ENCODE peak calls at places on chromosomes 2 and 18, in five cellular contexts. W is progenitor cell of endocrine pancreas; Q is WERI-Rb-1; V is cardiac fibroblast; I is CD4-positive, alpha-beta T cell. B is an unnamed sample.

GRCh38 chr2:40358783-40359182 is 93.1 kb downstream of the SLC8A1 start:
- DNase-seq in Q (no peak), V (no peak), I (no peak), W (no peak), B (no peak)

GRCh38 chr2:229447227-229447626 is 176.1 kb upstream of the PID1 start:
- DNase-seq in V (no peak), I (no peak), W (no peak), Q (no peak), B (no peak)

GRCh38 chr2:238711346-238711745 is 136.5 kb upstream of the TWIST2 start:
- DNase-seq in V (no peak), W (no peak), Q (no peak), I (no peak), B (no peak)

GRCh38 chr2:113036763-113037162 is 15.9 kb downstream of the IL36B start:
- DNase-seq in V (no peak), Q (no peak), I (no peak), W (no peak), B (no peak)

GRCh38 chr2:224666951-224667553 is 49.1 kb downstream of the CCDC195 start:
- DNase-seq in W (no peak), V (no peak), I (no peak), Q (no peak), B (no peak)

GRCh38 chr18:12254137-12254819 is at the start of gene CIDEA:
- DNase-seq in W (peak; percentile 34), V (peak; percentile 17), Q (no peak), I (no peak), B (peak; percentile 80)

GRCh38 chr2:66684289-66684688 is 249.4 kb downstream of the MEIS1 start:
- DNase-seq in V (peak; percentile 51), Q (no peak), I (no peak), W (no peak), B (no peak)

GRCh38 chr18:58438161-58438983 is 190.5 kb downstream of the ALPK2 start:
- DNase-seq in Q (no peak), V (peak; percentile 27), I (no peak), W (no peak), B (no peak)

GRCh38 chr2:85873679-85874078 is 15.1 kb downstream of the ST3GAL5 start:
- DNase-seq in V (no peak), Q (peak; percentile 21), W (no peak), I (no peak), B (no peak)

GRCh38 chr2:196718796-196719564 is 79.5 kb downstream of the CCDC150 start:
- DNase-seq in I (no peak), W (peak; percentile 13), V (peak; percentile 60), Q (peak; percentile 11), B (peak; percentile 47)

DNA sequence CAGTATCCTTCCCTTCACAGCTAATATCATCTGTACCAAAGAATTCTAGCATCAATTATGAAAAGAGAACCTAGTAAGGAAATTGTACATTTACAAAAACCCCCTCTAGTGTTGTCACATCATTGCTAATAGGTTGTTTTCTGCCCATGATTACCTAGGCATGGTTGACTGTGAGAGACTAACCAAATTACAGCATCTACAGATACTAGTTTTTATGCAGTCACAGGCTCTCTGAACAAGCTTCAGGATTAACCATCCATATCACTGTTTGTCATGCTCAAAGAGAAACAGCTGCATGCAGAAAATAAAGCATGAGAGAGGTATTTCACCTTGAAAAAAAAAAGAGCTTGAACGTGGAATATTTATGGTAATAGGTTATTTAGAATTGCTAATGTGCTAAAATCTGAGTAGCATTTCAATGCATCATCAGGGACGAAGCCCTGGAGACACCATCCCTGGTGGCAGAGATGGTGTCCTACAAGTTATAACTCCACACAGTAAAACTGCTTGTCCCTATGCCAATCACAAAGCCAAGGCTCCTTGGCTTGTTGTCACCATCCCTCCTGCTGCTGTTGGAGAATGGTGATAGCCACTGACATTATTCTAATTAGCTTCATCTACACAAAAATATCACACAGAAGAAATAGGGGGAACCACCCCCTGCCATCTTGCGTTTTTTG is 5.4 kb downstream of the NEB start:
- DNase-seq in Q (no peak), I (no peak), V (no peak), W (no peak), B (no peak)
- TF ChIP-seq CTCF in Q (no peak), I (no peak), V (no peak), W (no peak), B (peak; percentile 19)

GRCh38 chr2:62333961-62334360 is 138.0 kb downstream of the B3GNT2 start:
- DNase-seq in Q (no peak), V (no peak), W (no peak), I (no peak), B (no peak)

GRCh38 chr2:62334440-62335058 is 138.6 kb downstream of the B3GNT2 start:
- DNase-seq in I (no peak), V (no peak), W (no peak), Q (no peak), B (no peak)

GRCh38 chr2:62339837-62340236 is 143.9 kb downstream of the B3GNT2 start:
- DNase-seq in Q (no peak), I (no peak), V (no peak), W (no peak), B (no peak)

GRCh38 chr2:62339413-62339812 is 143.5 kb downstream of the B3GNT2 start:
- DNase-seq in I (no peak), Q (no peak), W (no peak), V (no peak), B (no peak)

DNA sequence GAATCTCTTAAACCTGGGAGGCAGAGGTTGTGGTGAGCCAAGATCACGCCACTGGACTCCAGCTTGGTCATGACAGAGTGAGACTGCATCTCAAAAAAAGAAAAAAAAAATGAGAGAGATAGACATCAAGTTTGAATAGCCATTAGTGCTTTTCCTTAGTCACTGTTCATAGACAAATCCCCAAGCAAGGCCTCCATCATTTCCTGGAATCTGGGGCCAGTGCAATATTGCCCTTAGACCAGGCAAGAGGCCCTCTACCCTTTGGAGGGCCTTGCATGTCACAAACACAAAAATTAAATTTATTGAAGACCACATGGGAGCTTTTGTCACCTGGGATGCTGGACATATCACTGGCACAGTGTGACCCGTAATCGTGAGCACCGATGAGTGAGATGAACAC is 141.5 kb downstream of the B3GNT2 start:
- DNase-seq in V (no peak), I (no peak), W (no peak), Q (no peak), B (no peak)
- TF ChIP-seq CTCF in V (no peak), I (no peak), W (no peak), Q (no peak), B (no peak)

GRCh38 chr2:70498054-70498453 is 55.6 kb downstream of the TGFA start:
- DNase-seq in I (no peak), V (no peak), Q (no peak), W (no peak), B (no peak)
- TF ChIP-seq CTCF in I (no peak), V (no peak), Q (peak; percentile 42), W (peak; percentile 39), B (peak; percentile 24)

GRCh38 chr18:54387631-54388030 is 29.9 kb downstream of the C18orf54 start:
- DNase-seq in I (no peak), W (no peak), V (peak; percentile 31), Q (no peak), B (no peak)

GRCh38 chr18:54389143-54389505 is 31.4 kb downstream of the C18orf54 start:
- DNase-seq in V (no peak), W (no peak), Q (no peak), I (no peak), B (no peak)

GRCh38 chr18:54386043-54386442 is 28.3 kb downstream of the C18orf54 start:
- DNase-seq in V (no peak), W (no peak), Q (no peak), I (no peak), B (no peak)

GRCh38 chr18:54390838-54391237 is 33.1 kb downstream of the C18orf54 start:
- DNase-seq in Q (no peak), V (no peak), W (no peak), I (no peak), B (no peak)

DNA sequence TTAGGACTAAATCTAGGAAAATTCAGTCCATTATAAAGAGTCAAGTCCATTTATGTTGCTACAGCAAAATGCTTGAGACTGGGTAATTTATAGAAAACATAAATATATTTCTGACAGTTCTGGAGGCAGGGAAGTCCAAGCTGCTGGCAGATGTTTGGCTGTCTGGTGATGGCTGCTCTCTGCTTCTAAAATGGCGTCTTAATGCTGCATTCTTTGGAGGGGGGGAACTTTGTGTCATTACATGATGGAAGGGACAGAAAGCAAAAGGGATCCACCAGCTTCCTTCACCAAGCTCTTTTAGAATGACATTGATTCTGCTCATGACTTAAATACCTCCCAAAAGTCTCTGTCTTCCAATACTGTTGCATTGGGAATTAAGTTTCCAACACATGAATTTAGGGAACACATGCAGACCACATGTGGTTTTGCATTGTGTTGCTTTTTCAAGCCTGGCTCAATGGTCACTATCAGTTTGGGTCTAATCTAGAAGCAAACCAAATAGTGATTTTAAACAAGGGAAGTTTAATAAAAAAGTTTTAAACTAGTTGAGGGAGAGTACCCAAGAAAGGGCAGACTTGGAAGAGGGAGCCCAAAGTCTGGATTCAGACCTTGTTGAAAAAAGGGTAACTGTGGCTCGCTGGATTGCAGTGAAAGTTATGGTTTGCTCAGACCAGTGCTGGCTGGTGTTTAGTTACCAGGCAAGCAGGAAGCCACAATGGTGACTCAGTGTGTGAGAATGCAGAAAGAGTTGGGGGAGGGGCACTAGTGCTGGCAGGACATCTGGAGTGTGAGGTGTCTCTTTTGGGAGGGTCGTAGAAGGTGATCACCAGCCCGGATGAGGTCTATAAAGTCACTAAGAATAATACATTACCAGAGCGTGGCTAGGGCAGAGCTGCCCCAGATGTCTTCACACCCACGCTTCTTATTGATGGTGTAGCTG is 30.8 kb downstream of the C18orf54 start:
- DNase-seq in W (no peak), Q (no peak), I (no peak), V (peak; percentile 91), B (peak; percentile 46)
- TF ChIP-seq CTCF in W (no peak), Q (no peak), I (no peak), V (no peak), B (no peak)

DNA sequence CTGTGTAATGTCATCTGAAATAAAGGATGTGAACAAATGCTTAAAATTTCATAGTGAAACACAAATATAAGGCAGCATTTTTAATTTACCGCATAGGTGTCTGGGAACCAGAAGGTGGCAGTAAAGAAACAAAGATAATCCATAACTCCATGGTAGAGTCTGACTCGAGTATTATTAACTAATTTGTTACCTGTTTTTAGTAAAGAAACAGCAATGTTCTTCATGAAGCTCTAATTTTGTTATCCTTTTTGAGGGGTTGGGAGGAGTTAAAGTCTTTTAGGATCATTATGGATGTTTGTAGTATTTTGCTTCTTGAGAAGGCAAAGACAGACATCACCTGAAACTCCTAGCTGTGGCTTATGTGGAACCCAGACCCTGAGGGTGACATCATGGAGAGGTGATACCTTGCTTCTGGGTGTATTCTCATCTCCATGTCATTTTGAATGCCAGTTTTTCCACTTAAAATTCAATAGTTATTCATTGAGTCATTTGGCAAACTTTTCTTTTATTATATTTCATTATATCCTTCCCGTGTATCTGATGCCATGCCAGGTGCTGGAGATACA is 286.2 kb upstream of the EPAS1 start:
- DNase-seq in V (peak; percentile 78), W (no peak), I (no peak), Q (no peak), B (no peak)
- TF ChIP-seq CTCF in V (peak; percentile 64), W (peak; percentile 76), I (peak; percentile 57), Q (peak; percentile 39), B (peak; percentile 63)

GRCh38 chr2:27973592-27973991 is 83.1 kb downstream of the BABAM2 start:
- DNase-seq in Q (peak; percentile 35), W (no peak), I (no peak), V (no peak), B (no peak)
- TF ChIP-seq CTCF in Q (no peak), W (peak; percentile 27), I (no peak), V (peak; percentile 37), B (no peak)